ENCODE peak calls at places on chromosomes 1 and 21, in seven cellular contexts. F is fibroblast of lung; D is dermis microvascular lymphatic vessel endothelial cell; Q is AG10803; R is effector CD4-positive, alpha-beta T cell; Y is NCI-H146; U is T-cell. X is an unnamed sample.

GRCh38 chr21:29233611-29234540 is 64.8 kb upstream of the BACH1 start:
- DNase-seq in U (no peak), D (no peak), R (no peak), Y (no peak), F (no peak), Q (no peak), X (no peak)

GRCh38 chr1:31166462-31166861 is 73.2 kb downstream of the NKAIN1 start:
- DNase-seq in D (no peak), R (no peak), F (no peak), U (no peak), Y (no peak), Q (no peak), X (no peak)

GRCh38 chr1:3942416-3943122 is 42.5 kb upstream of the C1orf174 start:
- DNase-seq in D (no peak), F (no peak), Q (no peak), Y (peak), R (no peak), U (no peak), X (peak)

GRCh38 chr1:147626739-147627138 is 43.6 kb downstream of the ACP6 start:
- DNase-seq in Q (no peak), R (no peak), F (no peak), D (no peak), Y (peak), U (no peak), X (peak)

GRCh38 chr1:112904831-112905227 is 51.2 kb downstream of the SLC16A1 start:
- DNase-seq in D (no peak), Y (no peak), F (no peak), R (no peak), U (no peak), Q (no peak), X (no peak)

GRCh38 chr1:188170446-188170845 is 1341.7 kb downstream of the PLA2G4A start:
- DNase-seq in D (no peak), Y (peak), Q (no peak), R (no peak), U (no peak), F (no peak), X (peak)

GRCh38 chr1:59057211-59057694 is 239.6 kb upstream of the FGGY start:
- DNase-seq in Q (peak), D (peak), U (no peak), F (peak), Y (no peak), R (no peak), X (peak)

GRCh38 chr1:58439946-58440345 is 106.6 kb downstream of the OMA1 start:
- DNase-seq in R (no peak), Q (peak), F (peak), U (no peak), D (no peak), Y (no peak), X (no peak)

X was measured in NCI-H345.